ENCODE peak calls at places on chromosomes 7 and 10, in five cellular contexts. I, Q, M, U and L are unnamed samples.

GRCh38 chr10:133180915-133181639 is 21.1 kb downstream of the KNDC1 start:
- DNase-seq in Q (no peak), U (peak; percentile 8), I (no peak), M (no peak), L (no peak)

GRCh38 chr7:139714163-139714901 is 63.5 kb downstream of the HIPK2 start:
- DNase-seq in I (no peak), U (peak; percentile 79), Q (no peak), M (peak; percentile 67), L (no peak)

GRCh38 chr7:148672041-148672440 is 26.7 kb upstream of the CUL1 start:
- DNase-seq in M (no peak), U (no peak), I (no peak), Q (no peak), L (peak; percentile 1)

GRCh38 chr10:56298941-56299340 is 62.1 kb downstream of the ZWINT start:
- DNase-seq in U (no peak), I (no peak), M (peak; percentile 30), Q (no peak), L (no peak)

GRCh38 chr10:78775891-78776290 is 292.9 kb upstream of the ZMIZ1 start:
- DNase-seq in Q (no peak), M (no peak), U (no peak), I (no peak), L (no peak)

GRCh38 chr7:52018680-52019054 is 702.1 kb upstream of the COBL start:
- DNase-seq in M (no peak), I (no peak), Q (no peak), U (no peak), L (no peak)

GRCh38 chr7:101549734-101550133 is 79.4 kb downstream of the MYL10 start:
- DNase-seq in U (peak; percentile 14), Q (no peak), I (no peak), M (no peak), L (no peak)

GRCh38 chr10:102773986-102774385 is 30.2 kb downstream of the WBP1L start:
- DNase-seq in U (peak; percentile 54), M (no peak), Q (no peak), I (peak; percentile 23), L (no peak)

GRCh38 chr7:2808891-2809660 is 35.0 kb downstream of the GNA12 start:
- DNase-seq in U (no peak), M (no peak), I (no peak), Q (no peak), L (no peak)

GRCh38 chr7:30595461-30596042 is 874 bp downstream of the GARS1 start:
- DNase-seq in I (no peak), M (peak; percentile 26), Q (no peak), U (no peak), L (no peak)

GRCh38 chr7:118366363-118366762 is 141.9 kb downstream of the ANKRD7 start:
- DNase-seq in I (no peak), M (no peak), Q (no peak), U (no peak), L (no peak)

GRCh38 chr7:100430450-100431285 is 1.0 kb downstream of the MEPCE start:
- DNase-seq in U (no peak), Q (peak; percentile 36), M (no peak), I (peak; percentile 27), L (peak; percentile 28)

GRCh38 chr10:43781480-43782361 is 133.0 kb upstream of the ZNF32 start:
- DNase-seq in Q (no peak), U (no peak), M (peak; percentile 18), I (peak; percentile 15), L (no peak)

GRCh38 chr7:42264702-42265101 is 27.7 kb upstream of the GLI3 start:
- DNase-seq in I (no peak), M (no peak), Q (no peak), U (no peak), L (no peak)

GRCh38 chr10:43409385-43410109 is 561 bp upstream of the HNRNPF start:
- DNase-seq in U (peak; percentile 59), M (no peak), I (no peak), Q (peak; percentile 75), L (no peak)

GRCh38 chr10:97729014-97729413 is 7.9 kb upstream of the ZFYVE27 start:
- DNase-seq in I (no peak), U (no peak), Q (no peak), M (no peak), L (no peak)

GRCh38 chr10:97722980-97723379 is 9.4 kb downstream of the MARVELD1 start:
- DNase-seq in Q (no peak), M (peak; percentile 64), U (no peak), I (no peak), L (no peak)

GRCh38 chr10:97721871-97722780 is 8.6 kb downstream of the MARVELD1 start:
- DNase-seq in I (no peak), Q (no peak), M (no peak), U (no peak), L (no peak)

GRCh38 chr10:97724341-97724941 is 10.9 kb downstream of the MARVELD1 start:
- DNase-seq in M (no peak), U (no peak), Q (no peak), I (peak; percentile 80), L (peak; percentile 88)

DNA sequence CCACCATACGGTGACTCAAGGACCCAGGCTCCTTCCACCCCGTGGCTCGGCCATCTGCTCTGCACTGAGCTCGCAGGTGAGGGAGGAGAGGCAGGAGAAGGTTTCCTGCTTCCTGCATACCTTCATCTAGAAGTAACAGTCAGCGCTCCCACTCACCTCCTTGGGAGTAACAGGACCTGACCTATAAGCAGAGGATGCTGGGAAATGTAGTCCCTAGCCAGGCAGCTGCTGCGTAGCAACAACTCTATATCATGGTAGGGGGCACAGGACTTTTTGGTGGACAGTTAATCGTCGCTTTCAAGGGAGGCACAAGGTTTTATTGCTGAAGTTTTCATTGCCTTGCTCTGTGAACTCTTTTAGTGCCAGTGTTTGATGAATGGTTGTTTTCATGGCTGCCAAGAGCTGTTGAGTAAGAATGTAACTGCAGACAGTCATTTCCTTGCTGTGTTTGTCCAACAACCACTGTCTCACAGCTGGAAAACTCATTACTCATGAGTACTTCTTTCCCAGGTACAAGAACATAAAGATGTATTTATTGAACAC is 10.2 kb upstream of the ZFYVE27 start:
- DNase-seq in M (peak; percentile 88), I (peak; percentile 85), Q (no peak), U (no peak), L (peak; percentile 90)
- H3K4me3 ChIP-seq in M (no peak overlapping the region), I (no peak overlapping the region), Q (no peak overlapping the region), U (peak overlapping the region; percentile 29), L (peak overlapping the region; percentile 37)

GRCh38 chr10:30056767-30057355 is 2.5 kb downstream of the JCAD start:
- DNase-seq in U (no peak), Q (no peak), M (peak; percentile 96), I (no peak), L (peak; percentile 37)

GRCh38 chr10:30058111-30058510 is 1.3 kb downstream of the JCAD start:
- DNase-seq in U (no peak), M (no peak), Q (no peak), I (no peak), L (peak; percentile 70)

GRCh38 chr10:30057421-30057841 is 2.0 kb downstream of the JCAD start:
- DNase-seq in M (peak; percentile 45), I (peak; percentile 40), Q (no peak), U (no peak), L (peak; percentile 61)

GRCh38 chr10:30056281-30056680 is 3.1 kb downstream of the JCAD start:
- DNase-seq in M (no peak), U (no peak), I (peak; percentile 47), Q (no peak), L (peak; percentile 56)

DNA sequence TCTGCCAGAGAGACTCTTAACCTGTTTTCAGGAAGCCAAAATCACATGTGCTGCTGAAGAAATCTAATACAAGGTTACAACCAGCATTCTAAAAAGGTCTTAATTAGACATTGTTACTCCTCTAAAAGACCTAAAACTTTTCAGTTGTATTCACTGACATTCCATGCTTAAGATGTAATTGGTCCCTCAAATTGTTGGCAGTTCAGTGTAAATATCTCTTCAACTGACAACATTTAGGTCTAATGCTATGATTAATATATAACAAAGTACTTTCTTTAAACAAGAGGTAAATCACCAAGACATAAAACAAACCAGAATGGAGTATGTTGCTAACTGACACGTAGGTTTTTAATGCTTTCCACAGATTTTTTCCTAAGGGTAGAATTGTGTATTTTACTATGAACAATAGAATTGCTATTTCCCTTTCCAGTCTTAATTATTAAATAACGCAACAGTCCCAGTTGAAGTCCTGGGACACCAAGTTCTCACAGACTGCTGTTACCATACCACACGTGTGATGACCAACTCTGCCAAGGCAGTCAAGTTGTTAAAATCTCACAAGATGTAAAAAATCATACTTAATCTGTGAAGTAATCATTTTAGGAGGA is 4.2 kb downstream of the JCAD start:
- DNase-seq in I (peak; percentile 67), Q (no peak), M (no peak), U (no peak), L (peak; percentile 36)
- H3K4me3 ChIP-seq in I (no peak overlapping the region), Q (no peak overlapping the region), M (no peak overlapping the region), U (peak overlapping the region; percentile 18), L (no peak overlapping the region)

GRCh38 chr10:29533696-29534285 is 101.0 kb downstream of the SVIL start:
- DNase-seq in M (no peak), Q (no peak), U (no peak), I (no peak), L (no peak)

GRCh38 chr10:29537799-29538198 is 97.0 kb downstream of the SVIL start:
- DNase-seq in Q (no peak), M (no peak), U (no peak), I (no peak), L (no peak)

GRCh38 chr10:29534590-29534989 is 100.2 kb downstream of the SVIL start:
- DNase-seq in I (no peak), Q (no peak), U (no peak), M (no peak), L (no peak)

GRCh38 chr10:29535012-29535777 is 99.6 kb downstream of the SVIL start:
- DNase-seq in I (peak; percentile 88), M (peak; percentile 74), Q (no peak), U (peak; percentile 63), L (peak; percentile 94)

GRCh38 chr10:29535778-29536459 is 98.9 kb downstream of the SVIL start:
- DNase-seq in M (no peak), U (no peak), Q (no peak), I (no peak), L (no peak)
- H3K4me3 ChIP-seq in M (no peak overlapping the region), U (no peak overlapping the region), Q (no peak overlapping the region), I (peak overlapping the region; percentile 16), L (peak overlapping the region; percentile 8)

GRCh38 chr10:50653142-50653541 is 29.4 kb upstream of the SGMS1 start:
- DNase-seq in U (no peak), I (peak; percentile 47), Q (peak; percentile 30), M (no peak), L (peak; percentile 58)
- H3K4me3 ChIP-seq in U (no peak overlapping the region), I (no peak overlapping the region), Q (no peak overlapping the region), M (no peak overlapping the region), L (no peak overlapping the region)

DNA sequence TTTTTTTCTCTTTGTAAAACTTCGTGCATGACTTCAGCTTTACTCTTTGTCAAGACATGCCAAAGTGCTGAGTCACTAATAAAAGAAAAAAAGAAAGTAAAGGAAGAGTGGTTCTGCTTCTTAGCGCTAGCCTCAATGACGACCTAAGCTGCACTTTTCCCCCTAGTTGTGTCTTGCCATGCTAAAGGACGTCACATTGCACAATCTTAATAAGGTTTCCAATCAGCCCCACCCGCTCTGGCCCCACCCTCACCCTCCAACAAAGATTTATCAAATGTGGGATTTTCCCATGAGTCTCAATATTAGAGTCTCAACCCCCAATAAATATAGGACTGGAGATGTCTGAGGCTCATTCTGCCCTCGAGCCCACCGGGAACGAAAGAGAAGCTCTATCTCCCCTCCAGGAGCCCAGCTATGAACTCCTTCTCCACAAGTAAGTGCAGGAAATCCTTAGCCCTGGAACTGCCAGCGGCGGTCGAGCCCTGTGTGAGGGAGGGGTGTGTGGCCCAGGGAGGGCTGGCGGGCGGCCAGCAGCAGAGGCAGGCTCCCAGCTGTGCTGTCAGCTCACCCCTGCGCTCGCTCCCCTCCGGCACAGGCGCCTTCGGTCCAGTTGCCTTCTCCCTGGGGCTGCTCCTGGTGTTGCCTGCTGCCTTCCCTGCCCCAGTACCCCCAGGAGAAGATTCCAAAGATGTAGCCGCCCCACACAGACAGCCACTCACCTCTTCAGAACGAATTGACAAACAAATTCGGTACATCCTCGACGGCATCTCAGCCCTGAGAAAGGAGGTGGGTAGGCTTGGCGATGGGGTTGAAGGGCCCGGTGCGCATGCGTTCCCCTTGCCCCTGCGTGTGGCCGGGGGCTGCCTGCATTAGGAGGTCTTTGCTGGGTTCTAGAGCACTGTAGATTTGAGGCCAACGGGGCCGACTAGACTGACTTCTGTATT is at the start of gene IL6:
- DNase-seq in I (peak; percentile 97), U (peak; percentile 91), Q (no peak), M (peak; percentile 85), L (peak; percentile 94)
- H3K4me3 ChIP-seq in I (peak within 1 kb of the TSS; percentile 69), U (peak within 1 kb of the TSS; percentile 43), Q (no peak within 1 kb of the TSS), M (no peak within 1 kb of the TSS), L (peak within 1 kb of the TSS; percentile 53)